ENCODE peak calls at places on chromosomes 4 and X, in ten cellular contexts. O is right atrium auricular region, W is ascending aorta, Z is OCI-LY7, I is suprapubic skin, A is stomach, V is hepatocyte, M is left ventricle myocardium inferior, D is psoas muscle, S is dorsolateral prefrontal cortex. H is an unnamed sample.
A peak's percentile ranks its signal among the peaks of the same experiment; 100 is the strongest.

GRCh38 chr4:114728426-114728825 is 129.8 kb downstream of the UGT8 start:
- DNase-seq in I (no peak), W (no peak), D (no peak), M (no peak), A (no peak), Z (no peak), V (no peak), S (no peak), O (no peak), H (no peak)

GRCh38 chrX:102846544-102847236 is 90.4 kb upstream of the RAB40AL start:
- DNase-seq in D (no peak), A (no peak), Z (no peak), M (no peak), O (no peak), I (no peak), S (no peak), V (no peak), W (no peak), H (no peak)

GRCh38 chrX:135403374-135403773 is 18.4 kb upstream of the SMIM10L2A start:
- DNase-seq in I (no peak), W (no peak), D (no peak), Z (no peak), A (no peak), M (no peak), V (no peak), O (no peak), S (no peak), H (no peak)

GRCh38 chrX:29662101-29662500 is 553.3 kb upstream of the MAGEB2 start:
- DNase-seq in M (no peak), A (no peak), S (no peak), O (no peak), Z (no peak), I (no peak), W (no peak), D (no peak), V (peak; percentile 8), H (no peak)

GRCh38 chr4:145099653-145100052 is 1.5 kb downstream of the ABCE1 start:
- DNase-seq in W (no peak), O (no peak), I (no peak), S (no peak), D (no peak), Z (peak; percentile 42), A (no peak), M (no peak), V (no peak), H (no peak)

GRCh38 chr4:147233-147632 is 22.9 kb downstream of the ZNF718 start:
- DNase-seq in D (no peak), O (no peak), V (no peak), Z (no peak), S (no peak), W (no peak), M (no peak), A (no peak), I (no peak), H (no peak)

GRCh38 chr4:48022192-48022799 is 5.7 kb downstream of the NIPAL1 start:
- DNase-seq in O (no peak), A (no peak), S (no peak), M (no peak), Z (no peak), D (no peak), I (no peak), V (no peak), W (no peak), H (no peak)

GRCh38 chr4:63618883-63619573 is 790.2 kb downstream of the TECRL start:
- DNase-seq in W (no peak), A (no peak), O (no peak), Z (no peak), S (peak; percentile 4), V (no peak), M (no peak), D (no peak), I (no peak), H (no peak)

GRCh38 chr4:185341377-185341776 is 54.3 kb downstream of the LRP2BP start:
- DNase-seq in Z (no peak), A (no peak), I (no peak), W (no peak), V (no peak), O (no peak), S (no peak), M (no peak), D (no peak), H (no peak)

GRCh38 chr4:185346975-185347601 is 48.6 kb downstream of the LRP2BP start:
- DNase-seq in W (no peak), S (no peak), D (no peak), A (no peak), Z (no peak), M (no peak), V (no peak), I (no peak), O (no peak), H (no peak)

GRCh38 chr4:185344743-185345538 is 50.8 kb downstream of the LRP2BP start:
- DNase-seq in M (no peak), W (no peak), Z (peak; percentile 51), V (no peak), S (no peak), I (no peak), A (no peak), D (no peak), O (no peak), H (no peak)

GRCh38 chr4:185341841-185342240 is 53.9 kb downstream of the LRP2BP start:
- DNase-seq in M (no peak), S (no peak), V (no peak), D (no peak), W (no peak), Z (no peak), O (no peak), A (no peak), I (no peak), H (no peak)

DNA sequence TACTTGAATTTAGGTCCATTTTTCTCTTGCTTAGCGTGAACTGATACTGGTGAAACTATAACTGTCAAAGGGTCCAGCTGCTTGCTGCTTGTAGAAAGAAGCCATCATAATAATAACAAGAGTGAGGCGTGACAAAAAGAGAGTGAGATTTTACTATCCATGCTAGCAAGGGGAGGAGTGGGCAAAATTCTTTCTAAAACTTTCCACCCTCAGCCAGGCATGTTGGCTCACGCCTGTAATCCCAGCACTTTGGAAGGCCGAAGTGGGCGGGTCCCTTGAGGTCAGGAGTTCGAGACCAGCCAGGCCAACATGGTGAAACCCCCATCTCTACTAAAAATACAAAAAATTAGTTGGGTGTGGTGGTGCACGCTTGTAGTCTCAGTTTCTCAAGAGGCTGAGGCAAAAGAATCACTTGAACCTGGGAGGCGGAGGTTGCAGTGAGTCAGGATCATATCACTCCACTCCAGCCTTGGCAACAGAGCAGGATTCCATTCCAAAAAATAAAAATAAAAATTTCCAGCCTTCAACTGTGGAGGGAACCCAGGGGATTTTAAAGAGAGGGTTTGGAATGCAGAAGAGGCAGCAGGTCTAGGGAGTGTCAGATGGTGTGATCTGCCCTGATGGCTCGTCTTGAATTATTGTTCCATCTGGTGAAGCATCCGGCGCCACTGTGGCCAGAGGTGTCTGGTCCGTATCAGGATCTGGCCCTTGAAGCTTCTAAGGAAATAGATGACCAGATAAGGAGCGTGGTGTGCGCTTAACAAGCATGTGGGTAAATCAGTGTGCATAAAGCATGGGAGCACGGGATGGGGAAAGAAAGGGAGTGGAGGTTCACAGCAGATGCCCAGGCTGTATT is 51.8 kb downstream of the LRP2BP start:
- DNase-seq in M (no peak), W (peak; percentile 65), Z (no peak), S (peak; percentile 14), A (no peak), D (no peak), V (peak; percentile 10), I (no peak), O (peak; percentile 58), H (no peak)
- H3K27ac ChIP-seq in M (peak overlapping the region; percentile 20), W (peak overlapping the region; percentile 85), Z (no peak overlapping the region), S (no peak overlapping the region), A (no peak overlapping the region), D (no peak overlapping the region), V (no peak overlapping the region), I (no peak overlapping the region), O (no peak overlapping the region), H (peak overlapping the region; percentile 56)

DNA sequence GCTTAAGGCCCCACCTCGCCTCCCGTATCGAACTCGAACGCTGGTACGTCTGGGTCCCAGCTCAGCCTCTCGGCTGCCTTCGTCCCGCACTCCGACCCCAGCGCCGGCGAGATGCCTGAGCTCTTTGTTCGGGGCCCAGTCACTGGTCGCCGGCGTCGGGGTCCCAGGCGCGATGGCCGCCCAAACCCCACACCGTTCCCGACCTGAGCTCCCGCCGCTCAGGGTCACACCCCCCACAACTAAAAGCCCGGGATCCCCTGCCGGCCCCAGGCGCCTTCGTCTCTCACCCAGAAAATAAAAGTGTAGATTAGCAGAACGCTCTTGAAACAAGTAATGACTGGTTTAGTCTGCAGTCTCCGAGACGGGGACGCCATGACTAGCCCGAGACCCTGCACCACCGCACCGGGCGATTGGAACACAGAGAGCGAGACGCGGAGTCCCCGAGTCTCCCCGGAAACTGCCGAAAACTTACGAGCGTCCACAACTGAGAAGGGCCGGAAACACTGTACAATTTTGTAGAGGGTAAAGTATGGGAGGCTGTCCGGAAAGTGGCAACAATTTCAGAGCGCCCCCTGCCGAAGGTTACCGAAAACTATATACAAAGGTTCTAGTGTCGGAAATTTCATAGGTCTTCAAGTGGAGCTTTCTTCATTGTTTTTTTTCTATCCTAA is at the start of gene TSPAN6:
- DNase-seq in M (peak; percentile 80), S (peak; percentile 11), W (peak; percentile 85), Z (no peak), D (peak; percentile 77), V (peak; percentile 87), I (peak; percentile 82), A (peak; percentile 77), O (peak; percentile 83), H (peak; percentile 60)
- TF ChIP-seq CTCF in M (peak; percentile 63), S (peak; percentile 43), W (no peak), Z (peak; percentile 52), D (peak; percentile 33), V (peak; percentile 59), I (no peak), A (peak; percentile 31), O (peak; percentile 63), H (peak; percentile 34)

GRCh38 chr4:110632506-110633357 is 9.9 kb upstream of the PITX2 start:
- DNase-seq in O (no peak), I (no peak), A (no peak), S (no peak), V (no peak), M (no peak), W (no peak), D (no peak), Z (no peak), H (no peak)
- H3K4me3 ChIP-seq in O (no peak overlapping the region), I (peak overlapping the region; percentile 31), A (peak overlapping the region; percentile 53), S (no peak overlapping the region), V (peak overlapping the region; percentile 38), M (peak overlapping the region; percentile 57), W (peak overlapping the region; percentile 50), D (peak overlapping the region; percentile 84), Z (no peak overlapping the region), H (no peak overlapping the region)

GRCh38 chrX:1172496-1172895 is 40.0 kb downstream of the CRLF2 start:
- DNase-seq in S (no peak), V (no peak), A (no peak), O (no peak), W (peak; percentile 41), D (no peak), Z (no peak), M (no peak), I (no peak), H (no peak)

GRCh38 chrX:1167918-1168481 is 44.4 kb downstream of the CRLF2 start:
- DNase-seq in M (no peak), Z (no peak), S (no peak), D (no peak), V (no peak), A (no peak), O (no peak), W (peak; percentile 24), I (no peak), H (no peak)

GRCh38 chrX:1167466-1167865 is 45.0 kb downstream of the CRLF2 start:
- DNase-seq in V (no peak), O (no peak), D (no peak), S (no peak), I (no peak), M (no peak), A (no peak), Z (no peak), W (no peak), H (no peak)

GRCh38 chrX:1170243-1170642 is 42.2 kb downstream of the CRLF2 start:
- DNase-seq in W (peak; percentile 15), V (peak; percentile 49), D (no peak), M (no peak), S (no peak), O (no peak), A (no peak), Z (no peak), I (no peak), H (no peak)

DNA sequence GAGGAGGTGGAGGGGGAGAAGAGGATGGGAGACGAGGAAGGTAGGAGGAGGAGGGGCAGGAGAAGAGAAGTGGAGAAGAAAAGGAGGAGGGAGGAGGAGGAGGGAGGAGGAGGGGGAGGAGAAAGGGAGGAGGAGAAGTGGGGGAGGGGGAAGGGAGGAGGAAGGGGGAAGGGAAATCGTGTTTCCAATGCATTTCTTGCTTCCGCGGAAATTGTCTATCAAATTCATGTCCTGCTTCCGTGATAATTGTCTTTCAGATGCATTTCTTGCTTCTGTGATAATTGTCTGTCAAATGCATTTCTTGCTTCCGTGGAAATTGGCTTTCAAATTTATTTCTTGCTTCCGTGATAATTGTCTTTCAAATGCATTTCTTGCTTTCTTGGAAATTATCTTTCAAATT is 43.3 kb downstream of the CRLF2 start:
- DNase-seq in W (no peak), I (no peak), Z (no peak), M (no peak), S (no peak), V (no peak), D (no peak), O (no peak), A (no peak), H (no peak)
- H3K27ac ChIP-seq in W (no peak overlapping the region), I (no peak overlapping the region), Z (no peak overlapping the region), M (no peak overlapping the region), S (no peak overlapping the region), V (no peak overlapping the region), D (no peak overlapping the region), O (no peak overlapping the region), A (no peak overlapping the region), H (no peak overlapping the region)

H was measured in gastrocnemius medialis.